ENCODE peak calls at places on chromosomes 5 and 9, in eight cellular contexts. H is GF-D8, A is GM10248, Z is H9, U is body of pancreas, E is fibroblast of villous mesenchyme, Y is SW480, O is spleen. L is an unnamed sample.

GRCh38 chr9:124163988-124164350 is 93.8 kb upstream of the NEK6 start:
- DNase-seq in H (no peak), A (no peak), Z (no peak), U (no peak), E (no peak), Y (no peak), O (no peak), L (no peak)

GRCh38 chr9:110156902-110157301 is 51.1 kb downstream of the C9orf152 start:
- DNase-seq in H (peak), A (peak), Z (no peak), U (peak), E (peak), Y (no peak), O (no peak), L (no peak)

GRCh38 chr9:95082401-95083084 is 235.0 kb downstream of the FANCC start:
- DNase-seq in H (no peak), A (no peak), Z (no peak), U (no peak), E (no peak), Y (no peak), O (peak), L (no peak)

GRCh38 chr5:76813982-76814562 is 4.8 kb upstream of the F2RL1 start:
- DNase-seq in H (no peak), A (no peak), Z (no peak), U (no peak), E (peak), Y (peak), O (no peak), L (peak)

GRCh38 chr5:131209506-131210191 is 38.9 kb downstream of the LYRM7 start:
- DNase-seq in H (peak), A (peak), Z (no peak), U (peak), E (no peak), Y (no peak), O (no peak), L (no peak)

GRCh38 chr9:133089271-133089671 is 27.5 kb downstream of the CEL start:
- DNase-seq in H (no peak), A (peak), Z (peak), U (peak), E (no peak), Y (peak), O (no peak), L (no peak)

GRCh38 chr5:173486355-173486754 is 130.1 kb downstream of the BOD1 start:
- DNase-seq in H (no peak), A (no peak), Z (peak), U (no peak), E (peak), Y (no peak), O (no peak), L (no peak)

GRCh38 chr9:89872913-89873707 is 268.3 kb downstream of the GADD45G start:
- DNase-seq in H (no peak), A (no peak), Z (peak), U (no peak), E (no peak), Y (no peak), O (peak), L (no peak)

GRCh38 chr9:131833906-131834305 is 94.0 kb upstream of the RAPGEF1 start:
- DNase-seq in H (no peak), A (no peak), Z (peak), U (no peak), E (no peak), Y (peak), O (no peak), L (peak)

GRCh38 chr9:127921592-127922120 is 4.8 kb upstream of the ST6GALNAC4 start:
- DNase-seq in H (no peak), A (peak), Z (peak), U (peak), E (peak), Y (no peak), O (peak), L (no peak)

GRCh38 chr5:179817071-179817840 is 3.4 kb upstream of the SQSTM1 start:
- DNase-seq in H (no peak), A (no peak), Z (no peak), U (no peak), E (no peak), Y (no peak), O (peak), L (no peak)

GRCh38 chr5:155264809-155265208 is 251.3 kb downstream of the KIF4B start:
- DNase-seq in H (no peak), A (no peak), Z (no peak), U (no peak), E (no peak), Y (no peak), O (no peak), L (no peak)

GRCh38 chr9:72271617-72272478 is 93.2 kb downstream of the ZFAND5 start:
- DNase-seq in H (peak), A (peak), Z (peak), U (peak), E (peak), Y (peak), O (no peak), L (peak)

GRCh38 chr9:130806388-130806716 is 28.7 kb upstream of the ABL1 start:
- DNase-seq in H (no peak), A (no peak), Z (no peak), U (no peak), E (no peak), Y (no peak), O (no peak), L (no peak)

GRCh38 chr5:173742432-173742816 is 126.0 kb upstream of the BOD1 start:
- DNase-seq in H (no peak), A (peak), Z (no peak), U (no peak), E (no peak), Y (no peak), O (no peak), L (no peak)

GRCh38 chr5:39648539-39649200 is 223.9 kb upstream of the DAB2 start:
- DNase-seq in H (no peak), A (no peak), Z (peak), U (peak), E (peak), Y (peak), O (no peak), L (peak)

GRCh38 chr5:124906339-124907097 is 160.1 kb upstream of the ZNF608 start:
- DNase-seq in H (no peak), A (no peak), Z (no peak), U (peak), E (peak), Y (no peak), O (no peak), L (peak)